ENCODE peak calls at places on chromosomes 7 and 10, in eight cellular contexts. P, W, S, J, X, Y, U and R are unnamed samples.

GRCh38 chr10:118843647-118844265 is 89.0 kb upstream of the CACUL1 start:
- DNase-seq in P (no peak), W (no peak), U (no peak), S (no peak), X (no peak), J (no peak), Y (no peak), R (no peak)

GRCh38 chr10:38118072-38118807 is 24.1 kb downstream of the ZNF37A start:
- DNase-seq in Y (peak), W (no peak), J (no peak), S (no peak), P (no peak), U (no peak), X (no peak), R (no peak)

GRCh38 chr7:4866528-4867496 is 5.0 kb upstream of the PAPOLB start:
- DNase-seq in J (no peak), W (no peak), S (no peak), Y (no peak), U (no peak), P (no peak), X (no peak), R (no peak)

GRCh38 chr7:12401538-12402364 is 1.9 kb downstream of the VWDE start:
- DNase-seq in J (no peak), U (no peak), X (no peak), Y (no peak), S (no peak), P (no peak), W (no peak), R (no peak)

GRCh38 chr7:11212080-11212711 is 238.5 kb downstream of the PHF14 start:
- DNase-seq in U (peak), W (peak), J (peak), Y (peak), P (no peak), S (peak), X (peak), R (peak)

GRCh38 chr7:137266764-137267163 is 76.8 kb downstream of the PTN start:
- DNase-seq in W (no peak), J (no peak), X (no peak), Y (no peak), S (no peak), U (no peak), P (no peak), R (no peak)

GRCh38 chr10:46308666-46309450 is 22.1 kb downstream of the ANTXRL start:
- DNase-seq in P (no peak), W (no peak), J (no peak), Y (no peak), S (no peak), X (peak), U (no peak), R (no peak)

GRCh38 chr7:148720472-148720871 is 21.8 kb downstream of the CUL1 start:
- DNase-seq in Y (no peak), W (no peak), U (no peak), S (no peak), X (no peak), J (no peak), P (no peak), R (no peak)

GRCh38 chr10:49744091-49744685 is 17.9 kb downstream of the OGDHL start:
- DNase-seq in Y (no peak), U (no peak), S (no peak), W (no peak), X (no peak), J (no peak), P (no peak), R (no peak)

GRCh38 chr7:151085691-151086620 is at the start of gene AGAP3:
- DNase-seq in Y (peak), P (peak), U (peak), J (peak), X (peak), W (peak), S (peak), R (peak)

GRCh38 chr7:139762886-139763285 is 14.9 kb downstream of the HIPK2 start:
- DNase-seq in X (no peak), J (no peak), Y (peak), P (no peak), W (no peak), S (no peak), U (no peak), R (peak)

GRCh38 chr7:101315336-101315735 is 6.3 kb downstream of the IFT22 start:
- DNase-seq in W (peak), X (peak), Y (peak), S (peak), U (peak), J (peak), P (no peak), R (peak)

GRCh38 chr10:44995581-44995913 is 5.2 kb upstream of the ZNF22 start:
- DNase-seq in P (no peak), Y (no peak), S (no peak), W (no peak), U (no peak), X (no peak), J (no peak), R (no peak)

GRCh38 chr10:16995867-16996529 is 133.6 kb downstream of the CUBN start:
- DNase-seq in W (no peak), S (peak), P (no peak), Y (peak), U (peak), X (no peak), J (no peak), R (peak)

GRCh38 chr7:90597879-90598278 is 1.8 kb downstream of the CDK14 start:
- DNase-seq in Y (no peak), P (no peak), S (no peak), U (no peak), J (no peak), W (no peak), X (no peak), R (no peak)

GRCh38 chr7:143363011-143363937 is 761 bp upstream of the FAM131B start:
- DNase-seq in W (no peak), P (no peak), Y (no peak), U (no peak), S (no peak), J (no peak), X (no peak), R (no peak)

GRCh38 chr7:142168746-142169145 is 57.2 kb downstream of the MGAM2 start:
- DNase-seq in Y (no peak), U (no peak), S (peak), X (no peak), J (no peak), W (no peak), P (no peak), R (peak)

GRCh38 chr7:128137096-128137655 is 103.9 kb upstream of the LEP start:
- DNase-seq in U (no peak), Y (peak), J (no peak), W (no peak), S (no peak), P (no peak), X (no peak), R (no peak)

GRCh38 chr7:47535033-47535703 is 46.7 kb downstream of the TNS3 start:
- DNase-seq in Y (peak), S (peak), W (no peak), U (no peak), P (no peak), J (no peak), X (no peak), R (no peak)

GRCh38 chr7:50782376-50783208 is at the start of gene GRB10:
- DNase-seq in U (no peak), S (peak), Y (peak), X (no peak), W (no peak), P (peak), J (no peak), R (no peak)

GRCh38 chr10:13705526-13706169 is 118.9 kb downstream of the PRPF18 start:
- DNase-seq in Y (no peak), S (no peak), X (no peak), W (no peak), P (no peak), U (no peak), J (no peak), R (no peak)

GRCh38 chr10:18607503-18607902 is 43.9 kb downstream of the NSUN6 start:
- DNase-seq in W (peak), J (peak), U (no peak), P (no peak), Y (peak), X (peak), S (no peak), R (peak)

GRCh38 chr10:20890009-20890408 is 7.1 kb downstream of the NEBL start:
- DNase-seq in J (no peak), Y (no peak), X (no peak), P (no peak), S (no peak), U (no peak), W (no peak), R (peak)

GRCh38 chr7:134448359-134449229 is 10.3 kb downstream of the AKR1B1 start:
- DNase-seq in J (no peak), U (no peak), X (no peak), S (no peak), P (no peak), W (peak), Y (peak), R (peak)

GRCh38 chr10:92891885-92892705 is 43.8 kb downstream of the EXOC6 start:
- DNase-seq in J (no peak), W (peak), Y (peak), S (no peak), U (no peak), X (peak), P (peak), R (peak)

GRCh38 chr7:104328970-104329825 is 795 bp downstream of the LHFPL3 start:
- DNase-seq in J (no peak), W (no peak), P (no peak), U (no peak), X (no peak), S (peak), Y (no peak), R (no peak)

DNA sequence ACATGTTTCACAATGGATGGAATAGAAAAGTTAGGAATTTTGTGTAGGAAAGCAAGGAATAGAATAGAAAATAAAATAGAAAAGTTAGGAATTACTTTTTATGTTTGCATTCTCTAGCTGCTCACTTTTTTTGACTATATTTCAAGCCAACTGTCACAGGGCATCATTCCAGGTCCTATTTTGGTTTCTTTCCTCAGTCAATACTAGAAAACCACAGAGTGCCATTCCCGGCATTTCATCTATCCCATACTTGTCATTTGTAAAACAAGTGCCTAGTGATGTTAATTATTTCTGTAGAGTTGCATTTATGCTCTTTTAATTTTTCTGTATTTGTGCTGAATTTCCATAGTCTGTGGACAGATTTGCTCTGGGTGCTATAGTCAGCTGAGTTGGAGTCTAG is 66.2 kb downstream of the SDK1 start:
- DNase-seq in P (no peak), Y (no peak), S (no peak), J (no peak), X (no peak), W (no peak), U (no peak), R (no peak)
- H3K27ac ChIP-seq in P (no peak), Y (no peak), S (no peak), J (no peak), X (no peak), W (no peak), U (no peak), R (no peak)

GRCh38 chr10:6267941-6268340 is 65.2 kb downstream of the PFKFB3 start:
- DNase-seq in S (no peak), J (no peak), W (no peak), U (no peak), Y (no peak), X (no peak), P (peak), R (no peak)

GRCh38 chr10:6272126-6272525 is 69.4 kb downstream of the PFKFB3 start:
- DNase-seq in U (no peak), W (no peak), Y (no peak), J (no peak), P (no peak), S (no peak), X (no peak), R (no peak)

GRCh38 chr10:6270951-6271350 is 68.2 kb downstream of the PFKFB3 start:
- DNase-seq in Y (no peak), J (no peak), S (no peak), P (no peak), U (no peak), W (no peak), X (no peak), R (no peak)

GRCh38 chr10:6271663-6272062 is 68.9 kb downstream of the PFKFB3 start:
- DNase-seq in X (no peak), W (no peak), U (no peak), Y (no peak), P (no peak), S (no peak), J (no peak), R (no peak)

GRCh38 chr10:6269953-6270867 is 67.5 kb downstream of the PFKFB3 start:
- DNase-seq in U (peak), J (peak), X (peak), S (no peak), P (peak), W (no peak), Y (peak), R (no peak)
- H3K27ac ChIP-seq in U (peak), J (no peak), X (peak), S (no peak), P (peak), W (no peak), Y (no peak), R (no peak)

GRCh38 chr10:122341141-122341810 is 33.2 kb upstream of the PLEKHA1 start:
- DNase-seq in P (peak), W (no peak), U (no peak), J (no peak), X (no peak), Y (no peak), S (no peak), R (no peak)
- H3K27ac ChIP-seq in P (peak), W (no peak), U (no peak), J (no peak), X (peak), Y (no peak), S (no peak), R (no peak)

GRCh38 chr7:156524737-156525597 is 115.6 kb upstream of the RNF32 start:
- DNase-seq in P (no peak), S (no peak), Y (no peak), U (no peak), W (no peak), J (no peak), X (no peak), R (no peak)
- H3K27ac ChIP-seq in P (no peak), S (no peak), Y (no peak), U (no peak), W (no peak), J (no peak), X (no peak), R (no peak)